ENCODE peak calls at places on chromosomes 3 and 15, in five cellular contexts. One of them, this sample, is unnamed.

GRCh38 chr3:154430014-154430413 is at the start of gene GPR149:
- DNase-seq in hepatocyte: peak
- DNase-seq in IMR-90: no peak
- DNase-seq in psoas muscle: no peak
- DNase-seq in RWPE1: no peak
- DNase-seq in this sample: no peak

GRCh38 chr15:67915374-67916050 is 75.7 kb upstream of the RNU6-1 start:
- DNase-seq in IMR-90: no peak
- DNase-seq in hepatocyte: peak
- DNase-seq in RWPE1: no peak
- DNase-seq in psoas muscle: peak
- DNase-seq in this sample: no peak

GRCh38 chr3:129777806-129778205 is 115.7 kb downstream of the TMCC1 start:
- DNase-seq in RWPE1: no peak
- DNase-seq in psoas muscle: no peak
- DNase-seq in IMR-90: no peak
- DNase-seq in hepatocyte: no peak
- DNase-seq in this sample: no peak

GRCh38 chr3:143060906-143061305 is 58.7 kb upstream of the CHST2 start:
- DNase-seq in RWPE1: no peak
- DNase-seq in hepatocyte: no peak
- DNase-seq in IMR-90: no peak
- DNase-seq in psoas muscle: no peak
- DNase-seq in this sample: no peak

GRCh38 chr3:172203522-172204258 is 164.3 kb downstream of the FNDC3B start:
- DNase-seq in RWPE1: no peak
- DNase-seq in hepatocyte: peak
- DNase-seq in psoas muscle: no peak
- DNase-seq in IMR-90: no peak
- DNase-seq in this sample: no peak

GRCh38 chr3:140355481-140355880 is 322.4 kb upstream of the TRIM42 start:
- DNase-seq in RWPE1: no peak
- DNase-seq in IMR-90: no peak
- DNase-seq in hepatocyte: no peak
- DNase-seq in psoas muscle: no peak
- DNase-seq in this sample: no peak

GRCh38 chr15:30985081-30985531 is 6.3 kb downstream of the MTMR10 start:
- DNase-seq in hepatocyte: no peak
- DNase-seq in IMR-90: peak
- DNase-seq in RWPE1: no peak
- DNase-seq in psoas muscle: peak
- DNase-seq in this sample: no peak

GRCh38 chr3:126854666-126855065 is 128.2 kb upstream of the PLXNA1 start:
- DNase-seq in psoas muscle: no peak
- DNase-seq in RWPE1: no peak
- DNase-seq in IMR-90: no peak
- DNase-seq in hepatocyte: no peak
- DNase-seq in this sample: no peak

GRCh38 chr15:98154863-98155262 is 194.4 kb downstream of the ARRDC4 start:
- DNase-seq in RWPE1: peak
- DNase-seq in psoas muscle: no peak
- DNase-seq in hepatocyte: peak
- DNase-seq in IMR-90: peak
- DNase-seq in this sample: no peak

GRCh38 chr15:77738441-77739437 is 106.0 kb upstream of the LINGO1 start:
- DNase-seq in RWPE1: no peak
- DNase-seq in IMR-90: no peak
- DNase-seq in psoas muscle: no peak
- DNase-seq in hepatocyte: no peak
- DNase-seq in this sample: no peak

GRCh38 chr3:30520695-30521094 is 85.7 kb upstream of the TGFBR2 start:
- DNase-seq in hepatocyte: no peak
- DNase-seq in RWPE1: no peak
- DNase-seq in IMR-90: no peak
- DNase-seq in psoas muscle: no peak
- DNase-seq in this sample: no peak

GRCh38 chr15:72688697-72689096 is 2.7 kb downstream of the BBS4 start:
- DNase-seq in IMR-90: no peak
- DNase-seq in psoas muscle: no peak
- DNase-seq in RWPE1: no peak
- DNase-seq in hepatocyte: no peak
- DNase-seq in this sample: no peak

GRCh38 chr3:63479661-63480035 is 172.8 kb upstream of the SNTN start:
- DNase-seq in RWPE1: no peak
- DNase-seq in hepatocyte: no peak
- DNase-seq in psoas muscle: no peak
- DNase-seq in IMR-90: no peak
- DNase-seq in this sample: no peak

GRCh38 chr3:129651316-129652202 is 45.1 kb upstream of the PLXND1 start:
- DNase-seq in hepatocyte: no peak
- DNase-seq in IMR-90: peak
- DNase-seq in RWPE1: peak
- DNase-seq in psoas muscle: peak
- DNase-seq in this sample: no peak

GRCh38 chr15:57003418-57003817 is 85.0 kb downstream of the TCF12 start:
- DNase-seq in IMR-90: peak
- DNase-seq in hepatocyte: no peak
- DNase-seq in RWPE1: no peak
- DNase-seq in psoas muscle: no peak
- DNase-seq in this sample: no peak

GRCh38 chr3:105402287-105402801 is 35.6 kb downstream of the ALCAM start:
- DNase-seq in RWPE1: peak
- DNase-seq in hepatocyte: peak
- DNase-seq in psoas muscle: no peak
- DNase-seq in IMR-90: peak
- DNase-seq in this sample: no peak

GRCh38 chr3:195168009-195168759 is 102.8 kb downstream of the XXYLT1 start:
- DNase-seq in IMR-90: no peak
- DNase-seq in psoas muscle: no peak
- DNase-seq in hepatocyte: no peak
- DNase-seq in RWPE1: no peak
- DNase-seq in this sample: no peak

GRCh38 chr3:160226026-160226739 is 961 bp downstream of the C3orf80 start:
- DNase-seq in RWPE1: no peak
- DNase-seq in IMR-90: no peak
- DNase-seq in psoas muscle: no peak
- DNase-seq in hepatocyte: peak
- DNase-seq in this sample: no peak

GRCh38 chr15:57056357-57056756 is 137.9 kb downstream of the TCF12 start:
- DNase-seq in IMR-90: no peak
- DNase-seq in psoas muscle: no peak
- DNase-seq in RWPE1: no peak
- DNase-seq in hepatocyte: no peak
- DNase-seq in this sample: no peak

GRCh38 chr3:127234784-127235183 is 41.9 kb downstream of the PRR23E start:
- DNase-seq in RWPE1: no peak
- DNase-seq in IMR-90: no peak
- DNase-seq in hepatocyte: no peak
- DNase-seq in psoas muscle: no peak
- DNase-seq in this sample: no peak

GRCh38 chr15:69059170-69059943 is 44.9 kb downstream of the NOX5 start:
- DNase-seq in psoas muscle: peak
- DNase-seq in hepatocyte: peak
- DNase-seq in RWPE1: peak
- DNase-seq in IMR-90: peak
- DNase-seq in this sample: peak

GRCh38 chr15:67181221-67181639 is 73.2 kb downstream of the AAGAB start:
- DNase-seq in IMR-90: no peak
- DNase-seq in hepatocyte: no peak
- DNase-seq in RWPE1: no peak
- DNase-seq in psoas muscle: no peak
- DNase-seq in this sample: no peak

GRCh38 chr15:95262866-95263564 is 1031.7 kb downstream of the MCTP2 start:
- DNase-seq in IMR-90: peak
- DNase-seq in hepatocyte: no peak
- DNase-seq in RWPE1: no peak
- DNase-seq in psoas muscle: no peak
- DNase-seq in this sample: no peak

GRCh38 chr15:95261546-95261945 is 1030.2 kb downstream of the MCTP2 start:
- DNase-seq in hepatocyte: no peak
- DNase-seq in psoas muscle: no peak
- DNase-seq in IMR-90: no peak
- DNase-seq in RWPE1: no peak
- DNase-seq in this sample: no peak

GRCh38 chr15:95260856-95261255 is 1029.5 kb downstream of the MCTP2 start:
- DNase-seq in psoas muscle: no peak
- DNase-seq in RWPE1: no peak
- DNase-seq in IMR-90: no peak
- DNase-seq in hepatocyte: no peak
- DNase-seq in this sample: no peak

GRCh38 chr15:95259965-95260364 is 1028.6 kb downstream of the MCTP2 start:
- DNase-seq in psoas muscle: no peak
- DNase-seq in IMR-90: no peak
- DNase-seq in RWPE1: peak
- DNase-seq in hepatocyte: no peak
- DNase-seq in this sample: no peak

DNA sequence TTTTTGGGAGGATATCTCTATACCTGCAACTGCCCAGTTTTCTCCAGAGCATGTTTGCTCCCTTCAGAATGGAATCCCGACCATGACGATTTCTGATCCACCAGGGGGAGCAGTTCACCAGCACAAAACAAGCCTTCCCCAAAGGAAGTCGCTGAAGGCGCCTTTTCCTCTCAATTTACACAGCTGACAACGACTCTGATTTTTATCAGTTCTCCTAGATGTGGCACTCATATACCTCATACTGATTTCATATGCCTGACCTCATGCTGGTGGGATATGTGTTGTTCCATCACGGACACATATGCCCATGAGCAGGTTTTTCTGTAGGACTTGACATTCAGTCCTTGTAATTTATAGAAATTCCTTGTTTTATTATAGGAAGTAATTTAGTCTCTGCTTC is 1028.2 kb downstream of the MCTP2 start:
- DNase-seq in RWPE1: peak
- DNase-seq in IMR-90: peak
- DNase-seq in hepatocyte: peak
- DNase-seq in psoas muscle: peak
- DNase-seq in this sample: peak
- H3K27ac ChIP-seq in RWPE1: no peak
- H3K27ac ChIP-seq in IMR-90: no peak
- H3K27ac ChIP-seq in hepatocyte: no peak
- H3K27ac ChIP-seq in psoas muscle: no peak
- H3K27ac ChIP-seq in this sample: no peak

GRCh38 chr3:94083261-94083660 is 20.4 kb downstream of the NSUN3 start:
- DNase-seq in psoas muscle: no peak
- DNase-seq in RWPE1: no peak
- DNase-seq in IMR-90: no peak
- DNase-seq in hepatocyte: no peak
- DNase-seq in this sample: no peak

GRCh38 chr3:94081880-94082279 is 19.0 kb downstream of the NSUN3 start:
- DNase-seq in IMR-90: no peak
- DNase-seq in RWPE1: no peak
- DNase-seq in psoas muscle: no peak
- DNase-seq in hepatocyte: no peak
- DNase-seq in this sample: no peak

GRCh38 chr3:94082412-94082937 is 19.6 kb downstream of the NSUN3 start:
- DNase-seq in psoas muscle: no peak
- DNase-seq in IMR-90: no peak
- DNase-seq in hepatocyte: no peak
- DNase-seq in RWPE1: no peak
- DNase-seq in this sample: no peak
- H3K27ac ChIP-seq in psoas muscle: no peak
- H3K27ac ChIP-seq in IMR-90: no peak
- H3K27ac ChIP-seq in hepatocyte: no peak
- H3K27ac ChIP-seq in RWPE1: no peak
- H3K27ac ChIP-seq in this sample: no peak

GRCh38 chr3:149752788-149753136 is 473 bp upstream of the COMMD2 start:
- DNase-seq in IMR-90: no peak
- DNase-seq in psoas muscle: no peak
- DNase-seq in hepatocyte: no peak
- DNase-seq in RWPE1: no peak
- DNase-seq in this sample: no peak
- H3K27ac ChIP-seq in IMR-90: no peak
- H3K27ac ChIP-seq in psoas muscle: peak
- H3K27ac ChIP-seq in hepatocyte: peak
- H3K27ac ChIP-seq in RWPE1: peak
- H3K27ac ChIP-seq in this sample: peak

GRCh38 chr3:168044049-168044448 is 51.7 kb downstream of the GOLIM4 start:
- DNase-seq in RWPE1: no peak
- DNase-seq in psoas muscle: no peak
- DNase-seq in IMR-90: no peak
- DNase-seq in hepatocyte: no peak
- DNase-seq in this sample: no peak
- H3K27ac ChIP-seq in RWPE1: no peak
- H3K27ac ChIP-seq in psoas muscle: no peak
- H3K27ac ChIP-seq in IMR-90: no peak
- H3K27ac ChIP-seq in hepatocyte: no peak
- H3K27ac ChIP-seq in this sample: no peak

DNA sequence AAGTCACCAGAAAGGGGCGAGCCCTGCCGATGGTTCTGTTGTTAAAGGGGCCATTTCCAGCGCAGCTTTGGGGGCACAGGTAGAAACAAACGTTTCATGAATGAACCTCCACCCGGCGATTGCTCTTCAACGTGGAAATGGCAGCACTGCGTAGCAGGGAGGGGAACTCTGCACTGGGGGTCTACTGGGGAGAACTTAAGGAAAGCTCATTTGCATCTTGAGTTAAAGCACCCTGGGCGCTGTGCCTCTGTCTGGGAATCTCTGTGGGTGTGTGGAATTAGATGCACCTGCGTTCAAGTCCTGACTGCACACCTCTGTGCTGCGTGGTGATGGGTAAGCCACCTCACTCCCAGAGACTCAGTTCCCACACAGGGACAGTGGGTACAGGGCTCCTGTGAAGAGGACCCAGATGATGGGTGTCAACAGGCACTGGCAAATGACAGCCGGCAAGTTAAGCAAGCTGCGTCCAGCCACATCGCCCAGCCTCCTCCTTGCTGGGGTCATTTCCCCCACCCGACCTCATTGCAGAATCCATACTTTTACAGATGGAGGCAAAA is 68.8 kb downstream of the ASB7 start:
- DNase-seq in hepatocyte: no peak
- DNase-seq in IMR-90: no peak
- DNase-seq in psoas muscle: no peak
- DNase-seq in RWPE1: no peak
- DNase-seq in this sample: no peak
- H3K27ac ChIP-seq in hepatocyte: no peak
- H3K27ac ChIP-seq in IMR-90: no peak
- H3K27ac ChIP-seq in psoas muscle: no peak
- H3K27ac ChIP-seq in RWPE1: no peak
- H3K27ac ChIP-seq in this sample: no peak

DNA sequence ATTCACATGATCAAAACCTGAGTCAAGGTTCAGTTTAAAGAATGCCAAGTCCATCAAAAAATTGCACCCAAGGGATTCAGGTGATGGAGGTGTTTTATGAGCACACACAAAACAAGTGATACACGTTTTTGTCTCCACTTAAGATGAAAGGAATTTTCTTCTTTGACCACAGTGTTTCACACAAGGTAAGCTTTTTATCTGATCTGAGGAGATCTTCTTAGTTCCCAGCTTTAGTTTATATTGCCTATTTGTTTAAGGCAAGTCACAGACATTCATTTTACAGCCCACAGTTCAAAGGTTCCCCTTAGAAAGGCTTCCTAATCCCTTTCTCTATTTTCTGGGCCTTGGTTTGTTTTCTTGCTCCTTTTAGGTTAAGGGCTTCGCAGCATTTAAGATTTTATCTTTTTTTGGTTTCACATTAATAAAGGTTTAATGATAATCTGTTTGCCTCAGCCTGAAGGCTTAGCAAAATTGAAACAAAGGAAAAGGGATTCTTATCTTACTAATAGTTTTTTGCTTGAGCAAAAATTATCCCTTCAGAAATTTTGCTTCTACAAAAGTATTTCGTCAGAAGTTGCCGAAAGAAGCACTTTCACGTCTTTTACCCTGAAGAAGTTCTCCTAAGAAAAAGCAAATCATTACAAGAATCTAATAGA is 420.5 kb upstream of the NAALADL2 start:
- DNase-seq in IMR-90: no peak
- DNase-seq in RWPE1: no peak
- DNase-seq in hepatocyte: peak
- DNase-seq in psoas muscle: no peak
- DNase-seq in this sample: no peak
- H3K27ac ChIP-seq in IMR-90: peak
- H3K27ac ChIP-seq in RWPE1: no peak
- H3K27ac ChIP-seq in hepatocyte: peak
- H3K27ac ChIP-seq in psoas muscle: peak
- H3K27ac ChIP-seq in this sample: no peak